ENCODE peak calls at places on chromosomes 16 and 17, in seven cellular contexts. One of them, this sample, is unnamed.

GRCh38 chr16:9260665-9261064 is 169.2 kb downstream of the HAPSTR1 start:
- DNase-seq in psoas muscle: no peak
- DNase-seq in occipital lobe: no peak
- DNase-seq in activated naive CD4-positive, alpha-beta T cell treated with anti-CD3 and anti-CD28 coated beads, Interleukin-2, amount 10 ng/mL, durations not matched to agents 7 days and 5 days: no peak
- DNase-seq in activated CD4-positive, alpha-beta T cell treated with anti-CD3 and anti-CD28 coated beads, Interleukin-2, amount 50 U/mL, for 4 hours: no peak
- DNase-seq in cardiac fibroblast: no peak
- DNase-seq in heart right ventricle: peak
- DNase-seq in this sample: peak

GRCh38 chr17:13460646-13461045 is 141.1 kb downstream of the HS3ST3A1 start:
- DNase-seq in psoas muscle: no peak
- DNase-seq in occipital lobe: no peak
- DNase-seq in activated naive CD4-positive, alpha-beta T cell treated with anti-CD3 and anti-CD28 coated beads, Interleukin-2, amount 10 ng/mL, durations not matched to agents 7 days and 5 days: no peak
- DNase-seq in activated CD4-positive, alpha-beta T cell treated with anti-CD3 and anti-CD28 coated beads, Interleukin-2, amount 50 U/mL, for 4 hours: no peak
- DNase-seq in cardiac fibroblast: peak
- DNase-seq in heart right ventricle: no peak
- DNase-seq in this sample: no peak

GRCh38 chr17:82204831-82205719 is 7.6 kb downstream of the CCDC57 start:
- DNase-seq in psoas muscle: no peak
- DNase-seq in occipital lobe: no peak
- DNase-seq in activated naive CD4-positive, alpha-beta T cell treated with anti-CD3 and anti-CD28 coated beads, Interleukin-2, amount 10 ng/mL, durations not matched to agents 7 days and 5 days: no peak
- DNase-seq in activated CD4-positive, alpha-beta T cell treated with anti-CD3 and anti-CD28 coated beads, Interleukin-2, amount 50 U/mL, for 4 hours: no peak
- DNase-seq in cardiac fibroblast: peak
- DNase-seq in heart right ventricle: no peak
- DNase-seq in this sample: no peak

GRCh38 chr16:72805486-72805885 is 242.4 kb downstream of the ZFHX3 start:
- DNase-seq in psoas muscle: no peak
- DNase-seq in occipital lobe: no peak
- DNase-seq in activated naive CD4-positive, alpha-beta T cell treated with anti-CD3 and anti-CD28 coated beads, Interleukin-2, amount 10 ng/mL, durations not matched to agents 7 days and 5 days: no peak
- DNase-seq in activated CD4-positive, alpha-beta T cell treated with anti-CD3 and anti-CD28 coated beads, Interleukin-2, amount 50 U/mL, for 4 hours: no peak
- DNase-seq in cardiac fibroblast: no peak
- DNase-seq in heart right ventricle: no peak
- DNase-seq in this sample: no peak

GRCh38 chr17:1693339-1693738 is 8.7 kb upstream of the PRPF8 start:
- DNase-seq in psoas muscle: no peak
- DNase-seq in occipital lobe: no peak
- DNase-seq in activated naive CD4-positive, alpha-beta T cell treated with anti-CD3 and anti-CD28 coated beads, Interleukin-2, amount 10 ng/mL, durations not matched to agents 7 days and 5 days: no peak
- DNase-seq in activated CD4-positive, alpha-beta T cell treated with anti-CD3 and anti-CD28 coated beads, Interleukin-2, amount 50 U/mL, for 4 hours: no peak
- DNase-seq in cardiac fibroblast: no peak
- DNase-seq in heart right ventricle: no peak
- DNase-seq in this sample: no peak

GRCh38 chr17:5705081-5705875 is 121.0 kb upstream of the NLRP1 start:
- DNase-seq in psoas muscle: no peak
- DNase-seq in occipital lobe: no peak
- DNase-seq in activated naive CD4-positive, alpha-beta T cell treated with anti-CD3 and anti-CD28 coated beads, Interleukin-2, amount 10 ng/mL, durations not matched to agents 7 days and 5 days: peak
- DNase-seq in activated CD4-positive, alpha-beta T cell treated with anti-CD3 and anti-CD28 coated beads, Interleukin-2, amount 50 U/mL, for 4 hours: no peak
- DNase-seq in cardiac fibroblast: peak
- DNase-seq in heart right ventricle: no peak
- DNase-seq in this sample: no peak

GRCh38 chr16:17515421-17516210 is 44.9 kb upstream of the XYLT1 start:
- DNase-seq in psoas muscle: no peak
- DNase-seq in occipital lobe: no peak
- DNase-seq in activated naive CD4-positive, alpha-beta T cell treated with anti-CD3 and anti-CD28 coated beads, Interleukin-2, amount 10 ng/mL, durations not matched to agents 7 days and 5 days: no peak
- DNase-seq in activated CD4-positive, alpha-beta T cell treated with anti-CD3 and anti-CD28 coated beads, Interleukin-2, amount 50 U/mL, for 4 hours: no peak
- DNase-seq in cardiac fibroblast: peak
- DNase-seq in heart right ventricle: no peak
- DNase-seq in this sample: no peak

GRCh38 chr16:79601978-79602609 is 1.6 kb upstream of the MAF start:
- DNase-seq in psoas muscle: peak
- DNase-seq in occipital lobe: peak
- DNase-seq in activated naive CD4-positive, alpha-beta T cell treated with anti-CD3 and anti-CD28 coated beads, Interleukin-2, amount 10 ng/mL, durations not matched to agents 7 days and 5 days: peak
- DNase-seq in activated CD4-positive, alpha-beta T cell treated with anti-CD3 and anti-CD28 coated beads, Interleukin-2, amount 50 U/mL, for 4 hours: peak
- DNase-seq in cardiac fibroblast: peak
- DNase-seq in heart right ventricle: peak
- DNase-seq in this sample: peak

GRCh38 chr16:86025706-86026105 is 126.7 kb downstream of the IRF8 start:
- DNase-seq in psoas muscle: no peak
- DNase-seq in occipital lobe: no peak
- DNase-seq in activated naive CD4-positive, alpha-beta T cell treated with anti-CD3 and anti-CD28 coated beads, Interleukin-2, amount 10 ng/mL, durations not matched to agents 7 days and 5 days: no peak
- DNase-seq in activated CD4-positive, alpha-beta T cell treated with anti-CD3 and anti-CD28 coated beads, Interleukin-2, amount 50 U/mL, for 4 hours: no peak
- DNase-seq in cardiac fibroblast: no peak
- DNase-seq in heart right ventricle: no peak
- DNase-seq in this sample: no peak

GRCh38 chr17:34913001-34913400 is 48.3 kb downstream of the CCT6B start:
- DNase-seq in psoas muscle: no peak
- DNase-seq in occipital lobe: no peak
- DNase-seq in activated naive CD4-positive, alpha-beta T cell treated with anti-CD3 and anti-CD28 coated beads, Interleukin-2, amount 10 ng/mL, durations not matched to agents 7 days and 5 days: no peak
- DNase-seq in activated CD4-positive, alpha-beta T cell treated with anti-CD3 and anti-CD28 coated beads, Interleukin-2, amount 50 U/mL, for 4 hours: no peak
- DNase-seq in cardiac fibroblast: no peak
- DNase-seq in heart right ventricle: no peak
- DNase-seq in this sample: no peak

GRCh38 chr16:17828012-17828411 is 357.3 kb upstream of the XYLT1 start:
- DNase-seq in psoas muscle: no peak
- DNase-seq in occipital lobe: no peak
- DNase-seq in activated naive CD4-positive, alpha-beta T cell treated with anti-CD3 and anti-CD28 coated beads, Interleukin-2, amount 10 ng/mL, durations not matched to agents 7 days and 5 days: no peak
- DNase-seq in activated CD4-positive, alpha-beta T cell treated with anti-CD3 and anti-CD28 coated beads, Interleukin-2, amount 50 U/mL, for 4 hours: no peak
- DNase-seq in cardiac fibroblast: peak
- DNase-seq in heart right ventricle: no peak
- DNase-seq in this sample: no peak

GRCh38 chr16:4336701-4337539 is 14.2 kb downstream of the PAM16 start:
- DNase-seq in psoas muscle: no peak
- DNase-seq in occipital lobe: no peak
- DNase-seq in activated naive CD4-positive, alpha-beta T cell treated with anti-CD3 and anti-CD28 coated beads, Interleukin-2, amount 10 ng/mL, durations not matched to agents 7 days and 5 days: no peak
- DNase-seq in activated CD4-positive, alpha-beta T cell treated with anti-CD3 and anti-CD28 coated beads, Interleukin-2, amount 50 U/mL, for 4 hours: no peak
- DNase-seq in cardiac fibroblast: no peak
- DNase-seq in heart right ventricle: no peak
- DNase-seq in this sample: no peak

GRCh38 chr17:44598329-44598728 is 41.0 kb downstream of the FZD2 start:
- DNase-seq in psoas muscle: no peak
- DNase-seq in occipital lobe: no peak
- DNase-seq in activated naive CD4-positive, alpha-beta T cell treated with anti-CD3 and anti-CD28 coated beads, Interleukin-2, amount 10 ng/mL, durations not matched to agents 7 days and 5 days: no peak
- DNase-seq in activated CD4-positive, alpha-beta T cell treated with anti-CD3 and anti-CD28 coated beads, Interleukin-2, amount 50 U/mL, for 4 hours: no peak
- DNase-seq in cardiac fibroblast: no peak
- DNase-seq in heart right ventricle: no peak
- DNase-seq in this sample: no peak

GRCh38 chr16:73319747-73320146 is 271.8 kb upstream of the ZFHX3 start:
- DNase-seq in psoas muscle: no peak
- DNase-seq in occipital lobe: no peak
- DNase-seq in activated naive CD4-positive, alpha-beta T cell treated with anti-CD3 and anti-CD28 coated beads, Interleukin-2, amount 10 ng/mL, durations not matched to agents 7 days and 5 days: no peak
- DNase-seq in activated CD4-positive, alpha-beta T cell treated with anti-CD3 and anti-CD28 coated beads, Interleukin-2, amount 50 U/mL, for 4 hours: no peak
- DNase-seq in cardiac fibroblast: no peak
- DNase-seq in heart right ventricle: no peak
- DNase-seq in this sample: no peak

GRCh38 chr17:19482571-19482970 is 51.1 kb upstream of the SLC47A1 start:
- DNase-seq in psoas muscle: no peak
- DNase-seq in occipital lobe: no peak
- DNase-seq in activated naive CD4-positive, alpha-beta T cell treated with anti-CD3 and anti-CD28 coated beads, Interleukin-2, amount 10 ng/mL, durations not matched to agents 7 days and 5 days: no peak
- DNase-seq in activated CD4-positive, alpha-beta T cell treated with anti-CD3 and anti-CD28 coated beads, Interleukin-2, amount 50 U/mL, for 4 hours: no peak
- DNase-seq in cardiac fibroblast: peak
- DNase-seq in heart right ventricle: no peak
- DNase-seq in this sample: no peak

GRCh38 chr17:71900830-71901229 is 220.0 kb upstream of the SOX9 start:
- DNase-seq in psoas muscle: no peak
- DNase-seq in occipital lobe: no peak
- DNase-seq in activated naive CD4-positive, alpha-beta T cell treated with anti-CD3 and anti-CD28 coated beads, Interleukin-2, amount 10 ng/mL, durations not matched to agents 7 days and 5 days: no peak
- DNase-seq in activated CD4-positive, alpha-beta T cell treated with anti-CD3 and anti-CD28 coated beads, Interleukin-2, amount 50 U/mL, for 4 hours: no peak
- DNase-seq in cardiac fibroblast: no peak
- DNase-seq in heart right ventricle: no peak
- DNase-seq in this sample: no peak

GRCh38 chr16:4733747-4734062 is 366 bp downstream of the ANKS3 start:
- DNase-seq in psoas muscle: no peak
- DNase-seq in occipital lobe: no peak
- DNase-seq in activated naive CD4-positive, alpha-beta T cell treated with anti-CD3 and anti-CD28 coated beads, Interleukin-2, amount 10 ng/mL, durations not matched to agents 7 days and 5 days: peak
- DNase-seq in activated CD4-positive, alpha-beta T cell treated with anti-CD3 and anti-CD28 coated beads, Interleukin-2, amount 50 U/mL, for 4 hours: peak
- DNase-seq in cardiac fibroblast: no peak
- DNase-seq in heart right ventricle: no peak
- DNase-seq in this sample: no peak

GRCh38 chr16:7602424-7602935 is 269.8 kb downstream of the RBFOX1 start:
- DNase-seq in psoas muscle: no peak
- DNase-seq in occipital lobe: no peak
- DNase-seq in activated naive CD4-positive, alpha-beta T cell treated with anti-CD3 and anti-CD28 coated beads, Interleukin-2, amount 10 ng/mL, durations not matched to agents 7 days and 5 days: no peak
- DNase-seq in activated CD4-positive, alpha-beta T cell treated with anti-CD3 and anti-CD28 coated beads, Interleukin-2, amount 50 U/mL, for 4 hours: no peak
- DNase-seq in cardiac fibroblast: no peak
- DNase-seq in heart right ventricle: no peak
- DNase-seq in this sample: no peak

GRCh38 chr17:75039238-75039637 is 7.5 kb downstream of the ATP5PD start:
- DNase-seq in psoas muscle: no peak
- DNase-seq in occipital lobe: no peak
- DNase-seq in activated naive CD4-positive, alpha-beta T cell treated with anti-CD3 and anti-CD28 coated beads, Interleukin-2, amount 10 ng/mL, durations not matched to agents 7 days and 5 days: no peak
- DNase-seq in activated CD4-positive, alpha-beta T cell treated with anti-CD3 and anti-CD28 coated beads, Interleukin-2, amount 50 U/mL, for 4 hours: no peak
- DNase-seq in cardiac fibroblast: no peak
- DNase-seq in heart right ventricle: no peak
- DNase-seq in this sample: no peak

GRCh38 chr17:81337449-81337848 is 42.3 kb upstream of the SLC38A10 start:
- DNase-seq in psoas muscle: peak
- DNase-seq in occipital lobe: no peak
- DNase-seq in activated naive CD4-positive, alpha-beta T cell treated with anti-CD3 and anti-CD28 coated beads, Interleukin-2, amount 10 ng/mL, durations not matched to agents 7 days and 5 days: no peak
- DNase-seq in activated CD4-positive, alpha-beta T cell treated with anti-CD3 and anti-CD28 coated beads, Interleukin-2, amount 50 U/mL, for 4 hours: no peak
- DNase-seq in cardiac fibroblast: no peak
- DNase-seq in heart right ventricle: no peak
- DNase-seq in this sample: peak

GRCh38 chr17:78734841-78735641 is 47.0 kb downstream of the CYTH1 start:
- DNase-seq in psoas muscle: no peak
- DNase-seq in occipital lobe: no peak
- DNase-seq in activated naive CD4-positive, alpha-beta T cell treated with anti-CD3 and anti-CD28 coated beads, Interleukin-2, amount 10 ng/mL, durations not matched to agents 7 days and 5 days: peak
- DNase-seq in activated CD4-positive, alpha-beta T cell treated with anti-CD3 and anti-CD28 coated beads, Interleukin-2, amount 50 U/mL, for 4 hours: no peak
- DNase-seq in cardiac fibroblast: no peak
- DNase-seq in heart right ventricle: no peak
- DNase-seq in this sample: no peak

GRCh38 chr17:28901866-28902818 is 737 bp downstream of the DHRS13 start:
- DNase-seq in psoas muscle: no peak
- DNase-seq in occipital lobe: peak
- DNase-seq in activated naive CD4-positive, alpha-beta T cell treated with anti-CD3 and anti-CD28 coated beads, Interleukin-2, amount 10 ng/mL, durations not matched to agents 7 days and 5 days: peak
- DNase-seq in activated CD4-positive, alpha-beta T cell treated with anti-CD3 and anti-CD28 coated beads, Interleukin-2, amount 50 U/mL, for 4 hours: peak
- DNase-seq in cardiac fibroblast: peak
- DNase-seq in heart right ventricle: no peak
- DNase-seq in this sample: peak

GRCh38 chr16:78133919-78134318 is 34.5 kb downstream of the WWOX start:
- DNase-seq in psoas muscle: no peak
- DNase-seq in occipital lobe: no peak
- DNase-seq in activated naive CD4-positive, alpha-beta T cell treated with anti-CD3 and anti-CD28 coated beads, Interleukin-2, amount 10 ng/mL, durations not matched to agents 7 days and 5 days: no peak
- DNase-seq in activated CD4-positive, alpha-beta T cell treated with anti-CD3 and anti-CD28 coated beads, Interleukin-2, amount 50 U/mL, for 4 hours: no peak
- DNase-seq in cardiac fibroblast: no peak
- DNase-seq in heart right ventricle: no peak
- DNase-seq in this sample: no peak

GRCh38 chr17:7620835-7621234 is 6.1 kb upstream of the FXR2 start:
- DNase-seq in psoas muscle: no peak
- DNase-seq in occipital lobe: no peak
- DNase-seq in activated naive CD4-positive, alpha-beta T cell treated with anti-CD3 and anti-CD28 coated beads, Interleukin-2, amount 10 ng/mL, durations not matched to agents 7 days and 5 days: no peak
- DNase-seq in activated CD4-positive, alpha-beta T cell treated with anti-CD3 and anti-CD28 coated beads, Interleukin-2, amount 50 U/mL, for 4 hours: no peak
- DNase-seq in cardiac fibroblast: no peak
- DNase-seq in heart right ventricle: no peak
- DNase-seq in this sample: no peak

GRCh38 chr17:67276075-67276474 is 31.1 kb upstream of the HELZ start:
- DNase-seq in psoas muscle: no peak
- DNase-seq in occipital lobe: no peak
- DNase-seq in activated naive CD4-positive, alpha-beta T cell treated with anti-CD3 and anti-CD28 coated beads, Interleukin-2, amount 10 ng/mL, durations not matched to agents 7 days and 5 days: no peak
- DNase-seq in activated CD4-positive, alpha-beta T cell treated with anti-CD3 and anti-CD28 coated beads, Interleukin-2, amount 50 U/mL, for 4 hours: no peak
- DNase-seq in cardiac fibroblast: no peak
- DNase-seq in heart right ventricle: no peak
- DNase-seq in this sample: peak

GRCh38 chr16:85104821-85105391 is 7.4 kb downstream of the CIBAR2 start:
- DNase-seq in psoas muscle: peak
- DNase-seq in occipital lobe: no peak
- DNase-seq in activated naive CD4-positive, alpha-beta T cell treated with anti-CD3 and anti-CD28 coated beads, Interleukin-2, amount 10 ng/mL, durations not matched to agents 7 days and 5 days: peak
- DNase-seq in activated CD4-positive, alpha-beta T cell treated with anti-CD3 and anti-CD28 coated beads, Interleukin-2, amount 50 U/mL, for 4 hours: no peak
- DNase-seq in cardiac fibroblast: no peak
- DNase-seq in heart right ventricle: no peak
- DNase-seq in this sample: no peak